ENCODE peak calls at places on chromosome 17, in four cellular contexts. One of them, this sample, is unnamed. For H3K36me3, the result is how much of the 10 kb centered on the place peaks cover.

GRCh38 chr17:42760652-42761581 is at the start of gene RAMP2:
- DNase-seq in neuronal stem cell: no peak
- DNase-seq in H1: peak
- DNase-seq in trophoblast cell: no peak
- DNase-seq in this sample: peak

GRCh38 chr17:32127156-32127897 is 15.0 kb upstream of the RHOT1 start:
- DNase-seq in trophoblast cell: peak
- DNase-seq in neuronal stem cell: peak
- DNase-seq in H1: peak
- DNase-seq in this sample: peak

GRCh38 chr17:81923302-81924260 is 4.0 kb downstream of the MAFG start:
- DNase-seq in H1: no peak
- DNase-seq in neuronal stem cell: no peak
- DNase-seq in trophoblast cell: no peak
- DNase-seq in this sample: peak

GRCh38 chr17:45646288-45646988 is 137.7 kb upstream of the CRHR1 start:
- DNase-seq in neuronal stem cell: no peak
- DNase-seq in trophoblast cell: no peak
- DNase-seq in H1: no peak
- DNase-seq in this sample: no peak

GRCh38 chr17:74547736-74548135 is 1.8 kb upstream of the CD300C start:
- DNase-seq in neuronal stem cell: no peak
- DNase-seq in trophoblast cell: no peak
- DNase-seq in H1: no peak
- DNase-seq in this sample: no peak

GRCh38 chr17:14161419-14161818 is 75.2 kb downstream of the CDRT15 start:
- DNase-seq in trophoblast cell: no peak
- DNase-seq in neuronal stem cell: no peak
- DNase-seq in H1: no peak
- DNase-seq in this sample: no peak

GRCh38 chr17:81832608-81833159 is 407 bp downstream of the MCRIP1 start:
- DNase-seq in H1: peak
- DNase-seq in trophoblast cell: no peak
- DNase-seq in neuronal stem cell: no peak
- DNase-seq in this sample: peak

GRCh38 chr17:82696916-82697807 is 1.3 kb downstream of the RAB40B start:
- DNase-seq in H1: peak
- DNase-seq in trophoblast cell: no peak
- DNase-seq in neuronal stem cell: no peak
- DNase-seq in this sample: no peak

GRCh38 chr17:75511610-75512575 is 3.4 kb downstream of the CASKIN2 start:
- DNase-seq in neuronal stem cell: no peak
- DNase-seq in H1: no peak
- DNase-seq in trophoblast cell: no peak
- DNase-seq in this sample: peak

GRCh38 chr17:29677139-29677834 is 54.6 kb upstream of the CORO6 start:
- DNase-seq in trophoblast cell: no peak
- DNase-seq in H1: no peak
- DNase-seq in neuronal stem cell: no peak
- DNase-seq in this sample: peak

GRCh38 chr17:30514895-30515596 is 37.8 kb downstream of the GOSR1 start:
- DNase-seq in H1: no peak
- DNase-seq in neuronal stem cell: no peak
- DNase-seq in trophoblast cell: no peak
- DNase-seq in this sample: no peak

GRCh38 chr17:39027037-39027436 is 59.8 kb upstream of the FBXO47 start:
- DNase-seq in trophoblast cell: no peak
- DNase-seq in H1: peak
- DNase-seq in neuronal stem cell: no peak
- DNase-seq in this sample: no peak

GRCh38 chr17:45127583-45128300 is 4.6 kb downstream of the PLCD3 start:
- DNase-seq in H1: no peak
- DNase-seq in neuronal stem cell: no peak
- DNase-seq in trophoblast cell: peak
- DNase-seq in this sample: peak

GRCh38 chr17:46841561-46842379 is 9.6 kb upstream of the WNT9B start:
- DNase-seq in neuronal stem cell: no peak
- DNase-seq in H1: peak
- DNase-seq in trophoblast cell: no peak
- DNase-seq in this sample: no peak

GRCh38 chr17:64773836-64774761 is 112.0 kb upstream of the SMURF2 start:
- DNase-seq in H1: peak
- DNase-seq in neuronal stem cell: no peak
- DNase-seq in trophoblast cell: no peak
- DNase-seq in this sample: peak

GRCh38 chr17:20244671-20245070 is 222.7 kb downstream of the LGALS9B start:
- DNase-seq in neuronal stem cell: no peak
- DNase-seq in trophoblast cell: no peak
- DNase-seq in H1: no peak
- DNase-seq in this sample: no peak

GRCh38 chr17:56739376-56739775 is 94.3 kb downstream of the C17orf67 start:
- DNase-seq in trophoblast cell: no peak
- DNase-seq in H1: no peak
- DNase-seq in neuronal stem cell: no peak
- DNase-seq in this sample: no peak

GRCh38 chr17:5286846-5287245 is 4.8 kb downstream of the RABEP1 start:
- DNase-seq in H1: no peak
- DNase-seq in neuronal stem cell: no peak
- DNase-seq in trophoblast cell: peak
- DNase-seq in this sample: no peak

GRCh38 chr17:34623856-34624766 is 44.7 kb downstream of the TMEM132E start:
- DNase-seq in neuronal stem cell: no peak
- DNase-seq in trophoblast cell: peak
- DNase-seq in H1: no peak
- DNase-seq in this sample: no peak

GRCh38 chr17:75273968-75274708 is 3.1 kb upstream of the MIF4GD start:
- DNase-seq in H1: no peak
- DNase-seq in trophoblast cell: no peak
- DNase-seq in neuronal stem cell: no peak
- DNase-seq in this sample: no peak

GRCh38 chr17:77414811-77415400 is 274.1 kb downstream of the SEC14L1 start:
- DNase-seq in trophoblast cell: no peak
- DNase-seq in neuronal stem cell: no peak
- DNase-seq in H1: no peak
- DNase-seq in this sample: no peak

GRCh38 chr17:3792481-3792880 is 8.5 kb downstream of the ITGAE start:
- DNase-seq in neuronal stem cell: no peak
- DNase-seq in H1: no peak
- DNase-seq in trophoblast cell: no peak
- DNase-seq in this sample: no peak

DNA sequence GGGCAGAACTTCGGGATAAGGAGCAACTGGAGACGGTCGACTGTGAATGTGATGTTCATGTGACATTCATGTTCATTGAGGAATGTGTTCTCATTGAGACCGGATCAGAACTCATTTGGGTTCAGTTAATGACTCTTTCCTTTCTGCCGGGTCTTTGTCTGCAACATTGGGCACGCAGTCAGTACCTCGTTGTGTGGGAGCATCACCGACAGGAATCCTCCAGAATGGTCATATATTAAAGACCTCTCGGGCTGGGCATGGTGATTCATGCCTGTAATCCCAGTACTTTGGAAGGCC is 144.6 kb downstream of the PITPNC1 start:
- DNase-seq in neuronal stem cell: no peak
- DNase-seq in trophoblast cell: no peak
- DNase-seq in H1: no peak
- DNase-seq in this sample: no peak
- H2BK12ac ChIP-seq in neuronal stem cell: no peak
- H2BK12ac ChIP-seq in trophoblast cell: no peak
- H2BK12ac ChIP-seq in H1: peak
- H2BK12ac ChIP-seq in this sample: no peak

GRCh38 chr17:8468988-8469387 is 33.3 kb downstream of the NDEL1 start:
- DNase-seq in trophoblast cell: no peak
- DNase-seq in H1: no peak
- DNase-seq in neuronal stem cell: no peak
- DNase-seq in this sample: no peak

GRCh38 chr17:8468109-8468508 is 32.4 kb downstream of the NDEL1 start:
- DNase-seq in neuronal stem cell: no peak
- DNase-seq in H1: no peak
- DNase-seq in trophoblast cell: no peak
- DNase-seq in this sample: no peak

GRCh38 chr17:8469964-8470363 is 34.3 kb downstream of the NDEL1 start:
- DNase-seq in H1: no peak
- DNase-seq in neuronal stem cell: no peak
- DNase-seq in trophoblast cell: no peak
- DNase-seq in this sample: no peak

GRCh38 chr17:8472663-8473062 is 37.0 kb downstream of the NDEL1 start:
- DNase-seq in trophoblast cell: no peak
- DNase-seq in H1: no peak
- DNase-seq in neuronal stem cell: no peak
- DNase-seq in this sample: no peak

DNA sequence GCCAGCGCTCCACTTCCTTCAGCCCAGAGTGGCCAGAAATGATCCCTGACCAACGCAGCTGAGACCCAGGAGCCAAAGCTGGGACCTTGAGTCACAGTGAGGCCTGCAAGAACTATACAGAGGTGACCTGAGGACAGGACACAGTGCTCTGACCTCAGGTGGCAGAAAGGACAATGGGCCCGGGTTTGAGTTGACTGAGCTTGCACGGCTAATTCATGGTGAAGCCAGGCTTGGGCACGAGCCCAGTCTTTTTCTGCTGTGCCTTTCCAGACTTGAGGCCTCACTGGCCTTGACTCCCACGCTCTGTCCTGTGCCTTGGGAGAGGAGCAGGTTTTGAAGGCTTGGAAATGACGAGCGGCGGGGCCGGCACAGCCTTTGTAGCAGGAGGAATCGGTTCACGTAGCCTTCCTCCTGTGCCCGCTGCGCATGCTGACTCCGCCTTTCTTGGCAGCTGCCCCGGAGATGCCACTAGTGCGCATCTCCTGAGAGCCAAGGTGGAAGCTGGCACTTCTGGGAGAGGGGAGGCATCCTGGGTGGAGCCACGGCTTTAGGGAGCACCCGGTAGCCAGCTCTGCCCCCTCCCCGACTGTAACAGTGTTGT is 34.9 kb downstream of the NDEL1 start:
- DNase-seq in trophoblast cell: no peak
- DNase-seq in H1: no peak
- DNase-seq in neuronal stem cell: no peak
- DNase-seq in this sample: no peak
- H3K36me3 ChIP-seq in trophoblast cell: half or more
- H3K36me3 ChIP-seq in H1: under half
- H3K36me3 ChIP-seq in neuronal stem cell: under half
- H3K36me3 ChIP-seq in this sample: half or more

DNA sequence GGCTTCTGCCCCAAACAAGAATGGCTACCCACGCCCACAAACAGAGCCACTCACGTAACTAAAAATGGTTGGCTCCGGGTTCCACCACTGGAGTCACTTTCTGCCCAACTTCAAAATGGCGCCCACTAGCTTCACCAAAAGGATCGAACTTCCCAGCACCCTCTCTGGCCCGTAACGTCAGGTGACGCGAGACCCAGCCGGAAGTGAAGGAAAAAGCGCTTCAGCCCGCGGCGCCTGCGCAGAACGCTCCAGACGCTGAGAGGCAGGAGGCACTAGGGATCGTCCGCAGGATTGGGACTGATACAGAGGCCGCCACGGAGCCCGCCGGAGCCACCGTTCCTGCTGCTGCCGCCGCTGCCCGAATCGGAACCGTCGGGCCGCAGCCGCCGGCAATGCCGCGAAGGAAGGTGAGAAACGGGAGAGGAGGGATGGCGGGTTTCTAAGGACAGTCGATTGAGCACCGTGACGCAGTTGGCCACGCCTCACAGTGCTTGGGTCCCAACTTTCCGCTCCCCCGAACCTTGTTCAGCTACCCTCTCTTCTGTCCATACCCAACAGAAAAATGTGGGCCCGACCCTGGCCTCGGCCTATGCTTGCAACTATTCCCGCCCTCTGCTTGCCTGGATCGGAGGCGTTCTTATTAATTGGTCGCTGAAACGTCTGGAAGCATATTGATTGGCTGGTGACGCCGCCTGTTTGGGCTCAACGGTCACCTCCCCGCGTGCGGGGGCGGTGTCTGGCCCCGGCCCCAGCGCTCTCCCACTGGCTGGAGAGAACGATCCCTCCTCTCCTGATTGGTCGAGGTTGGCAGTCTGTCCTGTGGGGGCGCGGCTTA is at the start of gene KAT7:
- DNase-seq in trophoblast cell: peak
- DNase-seq in H1: peak
- DNase-seq in neuronal stem cell: peak
- DNase-seq in this sample: peak
- H2BK12ac ChIP-seq in trophoblast cell: peak
- H2BK12ac ChIP-seq in H1: no peak
- H2BK12ac ChIP-seq in neuronal stem cell: no peak
- H2BK12ac ChIP-seq in this sample: peak

GRCh38 chr17:27543958-27544349 is 87.0 kb upstream of the LGALS9 start:
- DNase-seq in trophoblast cell: no peak
- DNase-seq in H1: no peak
- DNase-seq in neuronal stem cell: no peak
- DNase-seq in this sample: no peak

GRCh38 chr17:27542841-27543463 is 86.7 kb downstream of the KSR1 start:
- DNase-seq in H1: no peak
- DNase-seq in trophoblast cell: no peak
- DNase-seq in neuronal stem cell: no peak
- DNase-seq in this sample: no peak

GRCh38 chr17:27543464-27543856 is 87.2 kb downstream of the KSR1 start:
- DNase-seq in H1: no peak
- DNase-seq in neuronal stem cell: no peak
- DNase-seq in trophoblast cell: no peak
- DNase-seq in this sample: no peak

GRCh38 chr17:27545562-27546229 is 85.3 kb upstream of the LGALS9 start:
- DNase-seq in neuronal stem cell: no peak
- DNase-seq in H1: no peak
- DNase-seq in trophoblast cell: no peak
- DNase-seq in this sample: peak

DNA sequence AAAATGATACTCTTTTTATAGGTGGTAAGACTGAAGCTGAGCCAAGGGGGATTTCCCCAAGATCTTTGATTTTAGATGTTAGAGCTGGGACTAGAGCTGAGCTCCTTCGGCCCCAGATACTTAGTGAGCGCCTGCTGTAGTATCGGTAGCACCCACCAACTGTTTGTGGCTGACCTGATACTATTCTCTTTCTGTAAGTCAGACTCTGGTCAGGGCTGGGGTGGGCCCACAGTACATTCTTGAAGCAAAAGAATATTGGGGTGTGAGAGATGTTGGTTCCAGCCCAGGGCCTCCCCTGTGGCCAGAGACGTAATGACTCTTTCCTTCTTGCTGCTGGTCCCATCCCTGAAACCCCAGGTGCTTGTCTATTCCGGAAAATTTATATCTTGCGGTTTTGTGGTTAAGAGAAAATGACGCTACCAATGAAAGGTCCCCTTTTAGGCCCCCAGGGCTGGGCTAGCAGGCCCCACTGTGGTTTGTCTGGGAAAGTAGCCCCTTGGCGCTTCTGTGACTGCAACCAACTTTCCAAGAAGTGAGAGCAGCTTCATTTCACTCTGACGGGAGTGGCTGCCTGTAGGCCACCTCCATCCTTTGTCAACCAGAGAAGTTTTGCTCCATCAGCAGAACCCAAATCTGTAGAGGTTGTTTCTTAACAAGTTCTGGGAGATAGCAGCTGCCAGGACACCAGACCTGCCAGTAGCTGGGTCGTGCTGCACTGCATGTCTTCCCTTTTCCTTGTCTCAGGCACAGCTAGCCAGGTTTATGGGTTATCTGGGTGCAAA is 86.4 kb upstream of the LGALS9 start:
- DNase-seq in neuronal stem cell: no peak
- DNase-seq in trophoblast cell: no peak
- DNase-seq in H1: no peak
- DNase-seq in this sample: peak
- H3K36me3 ChIP-seq in neuronal stem cell: under half
- H3K36me3 ChIP-seq in trophoblast cell: under half
- H3K36me3 ChIP-seq in H1: under half
- H3K36me3 ChIP-seq in this sample: under half

GRCh38 chr17:7266784-7267183 is 4.5 kb upstream of the CLDN7 start:
- DNase-seq in neuronal stem cell: no peak
- DNase-seq in trophoblast cell: no peak
- DNase-seq in H1: no peak
- DNase-seq in this sample: no peak
- H2BK12ac ChIP-seq in neuronal stem cell: no peak
- H2BK12ac ChIP-seq in trophoblast cell: no peak
- H2BK12ac ChIP-seq in H1: peak
- H2BK12ac ChIP-seq in this sample: no peak

This sample was measured in mesenchymal stem cell.